ENCODE peak calls at places on chromosomes 6 and 20, in five cellular contexts. One of them, this sample, is unnamed.

GRCh38 chr6:111471958-111472357 is 11.1 kb downstream of the REV3L start:
- ATAC-seq in aorta: no peak
- ATAC-seq in lung: no peak
- ATAC-seq in left lung: no peak
- ATAC-seq in mucosa of descending colon: no peak
- ATAC-seq in this sample: no peak

GRCh38 chr6:81995548-81996289 is 243.2 kb upstream of the TENT5A start:
- ATAC-seq in aorta: no peak
- ATAC-seq in mucosa of descending colon: no peak
- ATAC-seq in left lung: no peak
- ATAC-seq in lung: no peak
- ATAC-seq in this sample: no peak

GRCh38 chr6:137363805-137364138 is 130.4 kb downstream of the OLIG3 start:
- ATAC-seq in left lung: no peak
- ATAC-seq in mucosa of descending colon: no peak
- ATAC-seq in aorta: no peak
- ATAC-seq in lung: no peak
- ATAC-seq in this sample: no peak

GRCh38 chr20:58131581-58132142 is 96.8 kb downstream of the ANKRD60 start:
- ATAC-seq in aorta: no peak
- ATAC-seq in lung: no peak
- ATAC-seq in mucosa of descending colon: peak
- ATAC-seq in left lung: peak
- ATAC-seq in this sample: no peak

GRCh38 chr6:52596371-52597028 is 19.6 kb upstream of the TRAM2 start:
- ATAC-seq in left lung: no peak
- ATAC-seq in aorta: no peak
- ATAC-seq in lung: no peak
- ATAC-seq in mucosa of descending colon: no peak
- ATAC-seq in this sample: no peak

GRCh38 chr6:44247338-44248302 is 719 bp downstream of the HSP90AB1 start:
- ATAC-seq in aorta: peak
- ATAC-seq in mucosa of descending colon: peak
- ATAC-seq in lung: peak
- ATAC-seq in left lung: peak
- ATAC-seq in this sample: peak

GRCh38 chr20:47515843-47516242 is 14.2 kb downstream of the NCOA3 start:
- ATAC-seq in left lung: no peak
- ATAC-seq in aorta: no peak
- ATAC-seq in lung: no peak
- ATAC-seq in mucosa of descending colon: no peak
- ATAC-seq in this sample: no peak

GRCh38 chr6:161115468-161115867 is 123.9 kb downstream of the MAP3K4 start:
- ATAC-seq in left lung: no peak
- ATAC-seq in mucosa of descending colon: no peak
- ATAC-seq in aorta: no peak
- ATAC-seq in lung: no peak
- ATAC-seq in this sample: no peak

GRCh38 chr6:143629104-143630080 is 48.4 kb upstream of the PHACTR2 start:
- ATAC-seq in mucosa of descending colon: no peak
- ATAC-seq in left lung: peak
- ATAC-seq in lung: peak
- ATAC-seq in aorta: no peak
- ATAC-seq in this sample: peak

GRCh38 chr6:45872827-45873226 is 142.8 kb downstream of the CLIC5 start:
- ATAC-seq in lung: no peak
- ATAC-seq in aorta: peak
- ATAC-seq in mucosa of descending colon: no peak
- ATAC-seq in left lung: no peak
- ATAC-seq in this sample: peak

GRCh38 chr6:116556814-116557403 is 3.4 kb downstream of the CALHM4 start:
- ATAC-seq in mucosa of descending colon: no peak
- ATAC-seq in left lung: no peak
- ATAC-seq in aorta: no peak
- ATAC-seq in lung: no peak
- ATAC-seq in this sample: no peak

GRCh38 chr6:140566706-140567330 is 1192.4 kb upstream of the CITED2 start:
- ATAC-seq in aorta: peak
- ATAC-seq in lung: no peak
- ATAC-seq in mucosa of descending colon: no peak
- ATAC-seq in left lung: peak
- ATAC-seq in this sample: peak

GRCh38 chr6:121760640-121761213 is 325.3 kb downstream of the GJA1 start:
- ATAC-seq in mucosa of descending colon: no peak
- ATAC-seq in left lung: no peak
- ATAC-seq in lung: no peak
- ATAC-seq in aorta: no peak
- ATAC-seq in this sample: no peak

GRCh38 chr6:88599561-88599960 is 363.9 kb downstream of the RNGTT start:
- ATAC-seq in lung: no peak
- ATAC-seq in left lung: no peak
- ATAC-seq in mucosa of descending colon: peak
- ATAC-seq in aorta: no peak
- ATAC-seq in this sample: no peak

GRCh38 chr6:71510057-71510713 is 221.6 kb downstream of the OGFRL1 start:
- ATAC-seq in left lung: peak
- ATAC-seq in aorta: peak
- ATAC-seq in mucosa of descending colon: peak
- ATAC-seq in lung: peak
- ATAC-seq in this sample: peak

GRCh38 chr20:14951707-14952106 is 614.3 kb upstream of the FLRT3 start:
- ATAC-seq in left lung: peak
- ATAC-seq in mucosa of descending colon: no peak
- ATAC-seq in lung: no peak
- ATAC-seq in aorta: no peak
- ATAC-seq in this sample: peak

GRCh38 chr6:22737331-22737730 is 168.0 kb downstream of the HDGFL1 start:
- ATAC-seq in aorta: no peak
- ATAC-seq in left lung: peak
- ATAC-seq in lung: peak
- ATAC-seq in mucosa of descending colon: peak
- ATAC-seq in this sample: no peak

GRCh38 chr20:16216227-16217210 is 356.7 kb downstream of the KIF16B start:
- ATAC-seq in mucosa of descending colon: no peak
- ATAC-seq in left lung: no peak
- ATAC-seq in aorta: no peak
- ATAC-seq in lung: no peak
- ATAC-seq in this sample: no peak

GRCh38 chr20:64151634-64152530 is 12.4 kb upstream of the MYT1 start:
- ATAC-seq in lung: no peak
- ATAC-seq in left lung: no peak
- ATAC-seq in aorta: no peak
- ATAC-seq in mucosa of descending colon: no peak
- ATAC-seq in this sample: no peak

GRCh38 chr20:62511300-62511914 is 35.6 kb upstream of the GATA5 start:
- ATAC-seq in left lung: no peak
- ATAC-seq in aorta: no peak
- ATAC-seq in mucosa of descending colon: no peak
- ATAC-seq in lung: no peak
- ATAC-seq in this sample: no peak

GRCh38 chr20:51767867-51768758 is at the start of gene ATP9A:
- ATAC-seq in aorta: peak
- ATAC-seq in lung: peak
- ATAC-seq in left lung: peak
- ATAC-seq in mucosa of descending colon: peak
- ATAC-seq in this sample: peak

GRCh38 chr20:19750207-19750606 is 7.9 kb upstream of the RIN2 start:
- ATAC-seq in lung: no peak
- ATAC-seq in left lung: no peak
- ATAC-seq in mucosa of descending colon: no peak
- ATAC-seq in aorta: no peak
- ATAC-seq in this sample: no peak

GRCh38 chr20:24389686-24390085 is 79.7 kb upstream of the SYNDIG1 start:
- ATAC-seq in lung: no peak
- ATAC-seq in aorta: no peak
- ATAC-seq in mucosa of descending colon: no peak
- ATAC-seq in left lung: peak
- ATAC-seq in this sample: peak

GRCh38 chr6:97771356-97771755 is 488.3 kb upstream of the MMS22L start:
- ATAC-seq in lung: no peak
- ATAC-seq in aorta: no peak
- ATAC-seq in mucosa of descending colon: no peak
- ATAC-seq in left lung: no peak
- ATAC-seq in this sample: no peak
- H3K4me3 ChIP-seq in lung: no peak
- H3K4me3 ChIP-seq in aorta: no peak
- H3K4me3 ChIP-seq in mucosa of descending colon: no peak
- H3K4me3 ChIP-seq in left lung: no peak
- H3K4me3 ChIP-seq in this sample: no peak

GRCh38 chr6:134424131-134424794 is 106.4 kb upstream of the SGK1 start:
- ATAC-seq in aorta: no peak
- ATAC-seq in left lung: no peak
- ATAC-seq in lung: no peak
- ATAC-seq in mucosa of descending colon: no peak
- ATAC-seq in this sample: no peak

GRCh38 chr6:134419717-134420116 is 101.8 kb upstream of the SGK1 start:
- ATAC-seq in lung: no peak
- ATAC-seq in aorta: no peak
- ATAC-seq in mucosa of descending colon: no peak
- ATAC-seq in left lung: no peak
- ATAC-seq in this sample: no peak

GRCh38 chr6:134420638-134421181 is 102.8 kb upstream of the SGK1 start:
- ATAC-seq in left lung: peak
- ATAC-seq in lung: no peak
- ATAC-seq in mucosa of descending colon: no peak
- ATAC-seq in aorta: no peak
- ATAC-seq in this sample: no peak

GRCh38 chr6:134422426-134423231 is 104.7 kb upstream of the SGK1 start:
- ATAC-seq in mucosa of descending colon: no peak
- ATAC-seq in aorta: no peak
- ATAC-seq in lung: peak
- ATAC-seq in left lung: peak
- ATAC-seq in this sample: no peak

DNA sequence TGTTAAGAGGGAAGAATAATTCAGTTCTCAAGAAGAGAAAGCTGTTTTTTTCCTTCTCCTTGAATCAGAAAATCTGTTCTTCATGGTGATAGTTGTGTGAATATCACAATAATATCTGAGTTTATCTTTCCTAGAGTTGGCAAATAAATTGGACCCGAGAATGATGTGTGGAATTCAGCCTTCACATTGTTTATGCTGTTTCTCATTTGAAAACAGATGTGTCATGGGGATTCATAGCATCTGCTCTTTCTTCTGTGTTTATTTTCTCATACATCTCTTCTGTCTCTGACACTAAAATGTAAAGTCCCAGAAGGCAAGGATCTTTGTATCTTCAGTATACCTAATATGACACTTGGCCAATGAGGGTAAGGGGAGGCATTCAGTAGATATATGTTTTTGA is 103.6 kb upstream of the SGK1 start:
- ATAC-seq in aorta: no peak
- ATAC-seq in left lung: no peak
- ATAC-seq in lung: no peak
- ATAC-seq in mucosa of descending colon: no peak
- ATAC-seq in this sample: no peak
- H3K4me3 ChIP-seq in aorta: no peak
- H3K4me3 ChIP-seq in left lung: no peak
- H3K4me3 ChIP-seq in lung: no peak
- H3K4me3 ChIP-seq in mucosa of descending colon: no peak
- H3K4me3 ChIP-seq in this sample: no peak

GRCh38 chr6:27726620-27727023 is 185.6 kb downstream of the OR2B2 start:
- ATAC-seq in left lung: no peak
- ATAC-seq in lung: no peak
- ATAC-seq in aorta: no peak
- ATAC-seq in mucosa of descending colon: no peak
- ATAC-seq in this sample: no peak
- H3K4me3 ChIP-seq in left lung: no peak
- H3K4me3 ChIP-seq in lung: no peak
- H3K4me3 ChIP-seq in aorta: no peak
- H3K4me3 ChIP-seq in mucosa of descending colon: no peak
- H3K4me3 ChIP-seq in this sample: no peak

GRCh38 chr6:37174515-37175331 is 4.8 kb downstream of the PIM1 start:
- ATAC-seq in aorta: no peak
- ATAC-seq in mucosa of descending colon: no peak
- ATAC-seq in left lung: no peak
- ATAC-seq in lung: no peak
- ATAC-seq in this sample: no peak
- H3K4me3 ChIP-seq in aorta: no peak
- H3K4me3 ChIP-seq in mucosa of descending colon: no peak
- H3K4me3 ChIP-seq in left lung: peak
- H3K4me3 ChIP-seq in lung: no peak
- H3K4me3 ChIP-seq in this sample: peak

GRCh38 chr20:31871602-31871954 is 1.1 kb downstream of the TTLL9 start:
- ATAC-seq in left lung: no peak
- ATAC-seq in aorta: no peak
- ATAC-seq in lung: no peak
- ATAC-seq in mucosa of descending colon: no peak
- ATAC-seq in this sample: no peak

GRCh38 chr20:31869942-31870702 is at the start of the genes DUSP15 and TTLL9:
- ATAC-seq in lung: peak
- ATAC-seq in left lung: peak
- ATAC-seq in aorta: peak
- ATAC-seq in mucosa of descending colon: peak
- ATAC-seq in this sample: peak

GRCh38 chr20:31870703-31871601 is 518 bp downstream of the TTLL9 start:
- ATAC-seq in mucosa of descending colon: peak
- ATAC-seq in aorta: no peak
- ATAC-seq in left lung: no peak
- ATAC-seq in lung: no peak
- ATAC-seq in this sample: no peak

GRCh38 chr20:31869673-31869941 is 720 bp downstream of the DUSP15 start:
- ATAC-seq in left lung: no peak
- ATAC-seq in mucosa of descending colon: no peak
- ATAC-seq in lung: no peak
- ATAC-seq in aorta: peak
- ATAC-seq in this sample: no peak

DNA sequence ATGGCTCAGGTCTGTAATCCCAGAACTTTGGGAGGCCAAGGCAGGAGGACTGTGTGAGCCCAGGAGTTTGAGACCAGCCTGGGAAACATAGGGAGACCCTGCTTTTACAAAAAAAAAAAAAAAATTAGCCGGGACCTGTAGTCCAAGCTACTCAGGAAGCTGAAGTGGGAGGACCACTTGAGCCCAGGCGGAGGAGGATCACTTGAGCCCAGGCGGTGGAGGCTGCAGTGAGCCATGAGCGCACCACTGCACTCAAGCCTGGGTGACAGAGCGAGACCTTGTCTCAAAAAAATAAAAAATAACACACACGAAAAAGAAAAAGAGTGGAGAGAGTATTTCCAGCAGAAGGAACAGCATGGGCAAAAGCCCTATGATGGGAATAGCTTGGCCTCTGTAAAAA is 2.0 kb downstream of the TTLL9 start:
- ATAC-seq in mucosa of descending colon: no peak
- ATAC-seq in lung: no peak
- ATAC-seq in aorta: no peak
- ATAC-seq in left lung: no peak
- ATAC-seq in this sample: no peak
- H3K4me3 ChIP-seq in mucosa of descending colon: no peak
- H3K4me3 ChIP-seq in lung: no peak
- H3K4me3 ChIP-seq in aorta: no peak
- H3K4me3 ChIP-seq in left lung: no peak
- H3K4me3 ChIP-seq in this sample: no peak

This sample was measured in gastroesophageal sphincter.